ENCODE peak calls at places on chromosomes 3 and 15, in five cellular contexts. C, L, H, S and O are unnamed samples.
A peak's percentile ranks its signal among the peaks of the same experiment; 100 is the strongest.

GRCh38 chr15:80567721-80568157 is 127.4 kb upstream of the ABHD17C start:
- DNase-seq in C (peak; percentile 68), L (peak; percentile 49), H (peak; percentile 81), S (peak; percentile 86), O (no peak)

GRCh38 chr15:74978503-74978902 is 16.9 kb upstream of the SCAMP5 start:
- DNase-seq in C (no peak), L (no peak), H (no peak), S (peak; percentile 40), O (no peak)

GRCh38 chr3:45034612-45035252 is 8.6 kb downstream of the CLEC3B start:
- DNase-seq in C (no peak), L (peak; percentile 41), H (no peak), S (no peak), O (peak; percentile 88)

GRCh38 chr3:9600597-9600996 is 47.0 kb upstream of the LHFPL4 start:
- DNase-seq in C (no peak), L (no peak), H (no peak), S (peak; percentile 11), O (peak; percentile 86)

GRCh38 chr15:40844543-40844981 is 714 bp downstream of the SPINT1 start:
- DNase-seq in C (no peak), L (peak; percentile 73), H (no peak), S (peak; percentile 57), O (peak; percentile 88)

GRCh38 chr3:61730058-61730457 is 168.7 kb downstream of the PTPRG start:
- DNase-seq in C (no peak), L (no peak), H (no peak), S (no peak), O (no peak)

GRCh38 chr15:54387808-54388207 is 409.6 kb downstream of the UNC13C start:
- DNase-seq in C (no peak), L (no peak), H (no peak), S (no peak), O (no peak)

GRCh38 chr3:110164632-110165240 is 827.4 kb upstream of the DPPA4 start:
- DNase-seq in C (no peak), L (no peak), H (no peak), S (no peak), O (no peak)

GRCh38 chr3:187717572-187717971 is 15.2 kb upstream of the RTP2 start:
- DNase-seq in C (no peak), L (no peak), H (no peak), S (no peak), O (no peak)

GRCh38 chr3:118128886-118129285 is 905.8 kb downstream of the IGSF11 start:
- DNase-seq in C (peak; percentile 82), L (no peak), H (no peak), S (peak; percentile 91), O (no peak)

GRCh38 chr3:56494679-56495322 is 26.5 kb upstream of the ERC2 start:
- DNase-seq in C (peak; percentile 69), L (peak; percentile 81), H (peak; percentile 46), S (peak; percentile 88), O (peak; percentile 74)

GRCh38 chr15:24856397-24857093 is 98.2 kb upstream of the SNRPN start:
- DNase-seq in C (no peak), L (no peak), H (no peak), S (peak; percentile 33), O (no peak)

GRCh38 chr3:99114565-99115291 is 213.2 kb upstream of the DCBLD2 start:
- DNase-seq in C (peak; percentile 60), L (no peak), H (no peak), S (peak; percentile 61), O (no peak)

GRCh38 chr3:150765949-150766720 is 3.2 kb upstream of the SIAH2 start:
- DNase-seq in C (peak; percentile 51), L (peak; percentile 42), H (peak; percentile 11), S (peak; percentile 58), O (no peak)

GRCh38 chr3:33186524-33187367 is 31.9 kb downstream of the SUSD5 start:
- DNase-seq in C (peak; percentile 71), L (no peak), H (no peak), S (peak; percentile 45), O (no peak)

GRCh38 chr3:89851974-89852621 is 744.7 kb downstream of the EPHA3 start:
- DNase-seq in C (no peak), L (no peak), H (no peak), S (peak; percentile 43), O (no peak)

GRCh38 chr3:32238816-32239637 is 547 bp downstream of the CMTM8 start:
- DNase-seq in C (peak; percentile 42), L (peak; percentile 40), H (no peak), S (peak; percentile 45), O (peak; percentile 86)

GRCh38 chr3:88019024-88019423 is 39.8 kb downstream of the CGGBP1 start:
- DNase-seq in C (no peak), L (peak; percentile 17), H (no peak), S (no peak), O (no peak)

GRCh38 chr15:55518641-55519040 is 10.6 kb upstream of the DNAAF4 start:
- DNase-seq in C (no peak), L (no peak), H (no peak), S (no peak), O (no peak)
- TF ChIP-seq CTCF in C (peak; percentile 30), L (no peak), H (peak; percentile 31), S (peak; percentile 31), O (no peak)

GRCh38 chr3:129315386-129315991 is 36.8 kb downstream of the HMCES start:
- DNase-seq in C (peak; percentile 35), L (no peak), H (no peak), S (peak; percentile 47), O (peak; percentile 48)

GRCh38 chr3:129313415-129313982 is 34.8 kb downstream of the HMCES start:
- DNase-seq in C (peak; percentile 66), L (no peak), H (no peak), S (peak; percentile 20), O (no peak)

GRCh38 chr3:129316121-129317013 is 37.7 kb downstream of the HMCES start:
- DNase-seq in C (peak; percentile 80), L (peak; percentile 83), H (peak; percentile 32), S (peak; percentile 80), O (peak; percentile 93)

GRCh38 chr3:129313983-129314756 is 35.5 kb downstream of the HMCES start:
- DNase-seq in C (peak; percentile 55), L (no peak), H (peak; percentile 14), S (no peak), O (no peak)

GRCh38 chr3:129314757-129315385 is 36.2 kb downstream of the HMCES start:
- DNase-seq in C (peak; percentile 76), L (peak; percentile 85), H (peak; percentile 37), S (peak; percentile 71), O (peak; percentile 92)
- TF ChIP-seq CTCF in C (no peak), L (peak; percentile 56), H (no peak), S (no peak), O (peak; percentile 9)

DNA sequence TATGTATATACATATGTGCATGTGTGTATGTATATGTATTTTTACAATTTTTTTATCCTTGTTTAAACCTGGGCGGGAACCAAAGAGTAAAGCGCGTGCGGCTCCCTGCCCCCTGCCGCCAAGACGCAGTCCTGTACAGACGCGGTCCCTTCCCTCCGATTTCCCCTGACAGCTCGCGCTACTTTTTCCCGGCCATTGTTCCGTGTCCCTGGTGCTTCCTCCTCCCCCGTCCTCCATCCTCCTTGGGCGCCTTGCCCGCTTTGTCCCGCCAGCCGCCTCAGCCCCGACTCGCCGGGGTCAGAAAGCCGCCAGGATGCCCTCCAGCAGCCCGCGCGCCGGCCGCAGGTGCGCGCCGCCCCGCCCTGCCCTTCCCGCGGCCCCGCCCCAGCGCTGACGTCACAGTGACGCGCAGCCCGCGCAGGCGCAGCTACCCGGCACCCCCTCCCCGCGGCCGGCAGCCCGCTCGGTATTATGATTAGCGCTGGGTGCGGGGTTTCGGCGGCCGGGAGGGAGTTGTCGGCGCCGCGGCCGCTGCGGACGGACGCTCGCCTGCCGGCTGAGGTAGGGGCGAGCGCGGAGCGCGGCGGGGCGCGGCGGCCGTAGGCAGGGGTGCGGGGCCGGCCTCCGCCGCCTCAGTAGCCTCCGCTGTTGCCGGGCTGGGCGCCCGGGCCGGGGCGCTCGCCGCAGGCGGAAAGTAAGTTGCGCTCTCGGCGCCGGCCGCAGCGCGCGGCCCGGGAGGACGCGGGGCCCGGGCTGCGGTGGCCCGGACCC is at the start of gene SNRK:
- DNase-seq in C (peak; percentile 81), L (peak; percentile 95), H (no peak), S (peak; percentile 86), O (peak; percentile 98)
- TF ChIP-seq CTCF in C (no peak), L (peak; percentile 11), H (peak; percentile 25), S (peak; percentile 45), O (peak; percentile 36)

DNA sequence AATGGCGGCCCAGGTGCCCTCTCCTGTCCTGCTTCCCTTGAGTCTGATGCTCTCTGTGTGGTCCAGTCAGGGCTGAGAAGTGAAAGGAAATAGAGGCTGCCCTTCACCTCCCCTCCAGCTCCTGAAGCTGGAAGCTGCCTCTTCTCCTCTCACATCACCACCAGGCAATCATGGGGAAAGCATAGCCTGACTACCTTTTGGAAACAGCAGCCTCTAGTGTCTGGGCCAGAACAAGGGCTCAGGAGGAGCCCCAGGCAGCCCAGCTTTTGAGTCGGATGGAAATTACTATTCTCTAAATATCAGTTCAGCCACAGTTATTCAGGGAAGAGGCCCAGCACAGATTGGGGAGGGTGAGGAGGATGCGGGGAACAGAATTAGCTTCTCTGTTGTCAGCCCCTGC is 43.3 kb upstream of the CCDC174 start:
- DNase-seq in C (no peak), L (no peak), H (no peak), S (no peak), O (no peak)
- TF ChIP-seq CTCF in C (no peak), L (no peak), H (peak; percentile 27), S (peak; percentile 23), O (no peak)

GRCh38 chr15:62059818-62060115 is 480 bp downstream of the VPS13C start:
- DNase-seq in C (peak; percentile 64), L (peak; percentile 83), H (no peak), S (peak; percentile 47), O (peak; percentile 58)

GRCh38 chr15:62060896-62061280 is 641 bp upstream of the VPS13C start:
- DNase-seq in C (no peak), L (no peak), H (no peak), S (no peak), O (no peak)

GRCh38 chr15:62060116-62060895 is at the start of gene VPS13C:
- DNase-seq in C (peak; percentile 86), L (peak; percentile 94), H (peak; percentile 47), S (peak; percentile 89), O (peak; percentile 97)

GRCh38 chr15:62058327-62059028 is 1.8 kb downstream of the VPS13C start:
- DNase-seq in C (no peak), L (no peak), H (no peak), S (no peak), O (no peak)

DNA sequence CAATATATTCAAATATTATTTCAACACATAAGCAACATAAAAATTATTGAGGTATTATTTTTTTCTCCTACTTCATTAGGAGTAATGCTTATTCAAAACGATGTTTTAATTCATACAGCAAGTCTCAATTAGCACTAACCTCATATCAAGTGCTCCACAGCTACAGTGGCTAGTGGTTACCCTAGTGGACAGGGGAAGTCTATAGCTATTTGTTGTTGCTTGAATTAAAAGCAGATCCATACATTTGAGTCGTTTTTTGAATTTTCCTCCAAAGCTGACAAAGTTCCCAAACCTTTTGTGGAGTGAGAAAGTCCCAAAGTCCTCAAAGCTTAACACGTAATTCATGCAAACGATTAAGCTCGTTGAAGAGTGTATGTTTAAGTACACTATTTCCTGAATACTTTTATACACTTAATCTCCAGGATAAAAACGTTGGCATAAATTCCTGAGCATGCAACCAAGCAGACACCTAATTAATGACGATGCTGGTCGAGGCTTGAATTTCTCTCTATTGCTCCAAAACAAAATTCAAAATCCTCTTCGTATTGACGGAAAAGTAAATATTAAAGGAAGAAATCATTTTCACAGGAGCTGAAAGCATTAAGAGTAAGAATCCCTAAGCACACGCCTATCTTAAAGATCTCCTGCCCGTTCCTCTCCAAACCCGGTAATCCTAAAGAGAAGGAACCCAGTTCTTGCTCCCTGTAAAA is 984 bp downstream of the VPS13C start:
- DNase-seq in C (peak; percentile 17), L (no peak), H (no peak), S (peak; percentile 16), O (no peak)
- TF ChIP-seq CTCF in C (peak; percentile 10), L (no peak), H (peak; percentile 20), S (peak; percentile 31), O (no peak)

GRCh38 chr3:167493240-167493639 is 19.4 kb upstream of the SERPINI2 start:
- DNase-seq in C (peak; percentile 2), L (no peak), H (no peak), S (peak; percentile 4), O (no peak)
- TF ChIP-seq CTCF in C (peak; percentile 42), L (no peak), H (no peak), S (peak; percentile 31), O (no peak)